ENCODE peak calls at places on chromosomes 5 and 9, in four cellular contexts. P, K, E and T are unnamed samples.

GRCh38 chr9:81305561-81306182 is 383.7 kb downstream of the TLE1 start:
- DNase-seq in P (no peak), K (no peak), E (no peak), T (no peak)

GRCh38 chr5:150224483-150225027 is 34.7 kb downstream of the SLC6A7 start:
- DNase-seq in P (peak), K (no peak), E (no peak), T (peak)

GRCh38 chr9:5442400-5443011 is 4.8 kb upstream of the PLGRKT start:
- DNase-seq in P (peak), K (peak), E (no peak), T (peak)

GRCh38 chr9:134664446-134664845 is 22.8 kb downstream of the COL5A1 start:
- DNase-seq in P (no peak), K (no peak), E (no peak), T (no peak)

GRCh38 chr9:73125651-73126050 is 26.0 kb upstream of the ANXA1 start:
- DNase-seq in P (peak), K (no peak), E (no peak), T (no peak)

GRCh38 chr5:144822544-144822943 is 651.9 kb downstream of the KCTD16 start:
- DNase-seq in P (no peak), K (no peak), E (no peak), T (no peak)

GRCh38 chr5:33195431-33196128 is 245.2 kb upstream of the TARS1 start:
- DNase-seq in P (peak), K (no peak), E (no peak), T (no peak)

GRCh38 chr5:147857302-147858129 is 21.0 kb upstream of the SCGB3A2 start:
- DNase-seq in P (peak), K (peak), E (peak), T (no peak)

GRCh38 chr5:59557572-59557971 is 336.0 kb downstream of the PDE4D start:
- DNase-seq in P (no peak), K (no peak), E (no peak), T (peak)

GRCh38 chr5:58383459-58383858 is 76.4 kb downstream of the PLK2 start:
- DNase-seq in P (peak), K (no peak), E (no peak), T (no peak)

GRCh38 chr5:172748341-172748843 is 22.6 kb downstream of the DUSP1 start:
- DNase-seq in P (no peak), K (no peak), E (no peak), T (no peak)

GRCh38 chr9:137646341-137646740 is 27.5 kb downstream of the EHMT1 start:
- DNase-seq in P (no peak), K (no peak), E (no peak), T (no peak)

GRCh38 chr5:19555436-19555835 is 432.6 kb downstream of the CDH18 start:
- DNase-seq in P (no peak), K (no peak), E (no peak), T (no peak)

GRCh38 chr9:89538874-89539273 is 41.0 kb upstream of the SEMA4D start:
- DNase-seq in P (no peak), K (no peak), E (no peak), T (no peak)

GRCh38 chr5:61363715-61364114 is 31.7 kb downstream of the ZSWIM6 start:
- DNase-seq in P (no peak), K (no peak), E (no peak), T (no peak)

GRCh38 chr9:119370816-119371215 is 1.6 kb upstream of the BRINP1 start:
- DNase-seq in P (peak), K (peak), E (no peak), T (peak)

GRCh38 chr9:86794356-86795046 is 152.8 kb downstream of the GAS1 start:
- DNase-seq in P (peak), K (no peak), E (no peak), T (no peak)

GRCh38 chr5:171938358-171938757 is 68.1 kb downstream of the FBXW11 start:
- DNase-seq in P (no peak), K (no peak), E (no peak), T (no peak)

GRCh38 chr5:145981612-145982571 is 45.5 kb downstream of the SH3RF2 start:
- DNase-seq in P (no peak), K (peak), E (no peak), T (no peak)

GRCh38 chr9:82670726-82671125 is 392.2 kb downstream of the RASEF start:
- DNase-seq in P (no peak), K (no peak), E (no peak), T (no peak)

GRCh38 chr9:28770827-28771226 is 1197.5 kb upstream of the C9orf72 start:
- DNase-seq in P (no peak), K (no peak), E (no peak), T (no peak)

GRCh38 chr9:109771084-109771483 is 8.9 kb upstream of the PALM2AKAP2 start:
- DNase-seq in P (peak), K (no peak), E (no peak), T (no peak)

GRCh38 chr5:55921617-55922016 is 70.5 kb downstream of the IL31RA start:
- DNase-seq in P (no peak), K (peak), E (no peak), T (no peak)

GRCh38 chr9:27276182-27277030 is 20.5 kb downstream of the EQTN start:
- DNase-seq in P (peak), K (peak), E (no peak), T (no peak)

GRCh38 chr5:65830856-65831255 is 95.5 kb upstream of the ERBIN start:
- DNase-seq in P (no peak), K (no peak), E (no peak), T (no peak)

GRCh38 chr9:107755267-107755666 is 265.7 kb upstream of the KLF4 start:
- DNase-seq in P (peak), K (peak), E (no peak), T (no peak)

GRCh38 chr5:109825450-109825849 is 135.7 kb downstream of the MAN2A1 start:
- DNase-seq in P (no peak), K (no peak), E (no peak), T (peak)

GRCh38 chr9:125156551-125156950 is 13.2 kb upstream of the SCAI start:
- DNase-seq in P (no peak), K (no peak), E (no peak), T (no peak)

GRCh38 chr9:21836437-21837161 is 34.2 kb downstream of the MTAP start:
- DNase-seq in P (peak), K (no peak), E (no peak), T (peak)

GRCh38 chr5:35781181-35781580 is 75.5 kb upstream of the IL7R start:
- DNase-seq in P (no peak), K (no peak), E (no peak), T (peak)

GRCh38 chr5:181203093-181203711 is 1.8 kb downstream of the TRIM7 start:
- DNase-seq in P (peak), K (no peak), E (no peak), T (peak)

GRCh38 chr9:135989722-135990467 is 28.7 kb upstream of the UBAC1 start:
- DNase-seq in P (no peak), K (peak), E (peak), T (peak)

GRCh38 chr5:158414780-158415179 is 555.8 kb upstream of the CLINT1 start:
- DNase-seq in P (peak), K (no peak), E (no peak), T (no peak)

GRCh38 chr5:94893404-94894145 is 275.1 kb downstream of the SLF1 start:
- DNase-seq in P (peak), K (no peak), E (no peak), T (no peak)

GRCh38 chr9:116480700-116481099 is 206.4 kb upstream of the TRIM32 start:
- DNase-seq in P (no peak), K (no peak), E (no peak), T (no peak)

GRCh38 chr9:132411091-132411508 is 1.1 kb downstream of the CFAP77 start:
- DNase-seq in P (peak), K (peak), E (no peak), T (no peak)
- H3K4me3 ChIP-seq in P (no peak), K (no peak), E (no peak), T (no peak)

GRCh38 chr9:115118471-115119156 is 657 bp upstream of the TNC start:
- DNase-seq in P (peak), K (peak), E (peak), T (peak)

GRCh38 chr9:115115924-115116323 is 2.0 kb downstream of the TNC start:
- DNase-seq in P (peak), K (no peak), E (no peak), T (peak)

GRCh38 chr9:115115117-115115880 is 2.7 kb downstream of the TNC start:
- DNase-seq in P (peak), K (no peak), E (no peak), T (no peak)

GRCh38 chr9:115116620-115117284 is 1.2 kb downstream of the TNC start:
- DNase-seq in P (no peak), K (peak), E (no peak), T (no peak)

DNA sequence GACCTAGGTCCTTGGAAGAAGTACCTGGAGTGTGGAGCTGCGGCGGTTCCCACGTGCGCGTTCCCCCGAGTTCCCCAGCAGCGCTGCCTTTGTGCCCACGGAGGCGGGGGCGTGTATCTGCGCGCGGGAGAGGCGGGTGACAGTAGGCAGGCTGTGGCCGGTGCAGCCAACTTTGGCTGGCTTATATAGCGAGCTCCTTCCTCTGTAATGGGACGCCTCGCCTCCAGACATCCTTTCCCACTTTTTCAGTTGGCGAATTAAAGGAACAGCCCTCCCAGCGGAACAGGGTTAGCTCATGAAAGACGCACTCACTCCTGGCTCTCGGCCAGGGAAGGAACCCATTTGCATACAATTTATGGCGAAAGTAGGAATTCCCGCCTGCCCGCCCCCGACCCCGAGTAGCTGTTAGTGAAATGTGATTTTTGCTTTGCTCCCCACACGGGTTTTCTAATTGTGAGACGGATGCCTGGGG is at the start of gene TNC:
- DNase-seq in P (peak), K (peak), E (peak), T (peak)
- H3K27ac ChIP-seq in P (peak), K (peak), E (no peak), T (peak)

DNA sequence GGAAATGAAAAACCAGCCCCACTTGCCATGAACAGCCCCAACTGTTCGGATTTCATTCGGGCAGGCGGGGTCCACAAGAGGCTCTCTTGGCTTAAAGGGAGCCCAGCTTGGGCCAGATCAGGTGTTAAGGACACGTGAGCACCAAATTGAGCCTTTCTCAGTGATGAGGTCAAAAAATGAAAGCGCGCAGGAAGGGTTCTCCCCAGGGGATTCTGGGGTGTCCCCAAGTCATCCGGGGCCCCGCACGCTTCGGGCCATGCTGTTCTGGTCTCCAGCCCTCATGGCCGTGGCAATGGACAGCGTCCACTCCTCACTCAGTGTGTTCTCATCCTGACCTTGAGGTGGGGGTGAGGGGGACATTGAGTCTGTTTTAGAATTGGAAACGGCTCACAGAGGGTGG is 10.9 kb downstream of the AK1 start:
- DNase-seq in P (no peak), K (no peak), E (no peak), T (peak)
- H3K4me3 ChIP-seq in P (no peak), K (no peak), E (no peak), T (no peak)

GRCh38 chr9:99018653-99019052 is 74.9 kb downstream of the COL15A1 start:
- DNase-seq in P (no peak), K (no peak), E (no peak), T (no peak)

GRCh38 chr9:99021512-99021911 is 77.8 kb downstream of the COL15A1 start:
- DNase-seq in P (no peak), K (no peak), E (no peak), T (peak)

GRCh38 chr9:99020786-99021436 is 77.2 kb downstream of the COL15A1 start:
- DNase-seq in P (no peak), K (no peak), E (no peak), T (peak)

GRCh38 chr9:99016681-99017387 is 73.1 kb downstream of the COL15A1 start:
- DNase-seq in P (no peak), K (no peak), E (no peak), T (peak)

DNA sequence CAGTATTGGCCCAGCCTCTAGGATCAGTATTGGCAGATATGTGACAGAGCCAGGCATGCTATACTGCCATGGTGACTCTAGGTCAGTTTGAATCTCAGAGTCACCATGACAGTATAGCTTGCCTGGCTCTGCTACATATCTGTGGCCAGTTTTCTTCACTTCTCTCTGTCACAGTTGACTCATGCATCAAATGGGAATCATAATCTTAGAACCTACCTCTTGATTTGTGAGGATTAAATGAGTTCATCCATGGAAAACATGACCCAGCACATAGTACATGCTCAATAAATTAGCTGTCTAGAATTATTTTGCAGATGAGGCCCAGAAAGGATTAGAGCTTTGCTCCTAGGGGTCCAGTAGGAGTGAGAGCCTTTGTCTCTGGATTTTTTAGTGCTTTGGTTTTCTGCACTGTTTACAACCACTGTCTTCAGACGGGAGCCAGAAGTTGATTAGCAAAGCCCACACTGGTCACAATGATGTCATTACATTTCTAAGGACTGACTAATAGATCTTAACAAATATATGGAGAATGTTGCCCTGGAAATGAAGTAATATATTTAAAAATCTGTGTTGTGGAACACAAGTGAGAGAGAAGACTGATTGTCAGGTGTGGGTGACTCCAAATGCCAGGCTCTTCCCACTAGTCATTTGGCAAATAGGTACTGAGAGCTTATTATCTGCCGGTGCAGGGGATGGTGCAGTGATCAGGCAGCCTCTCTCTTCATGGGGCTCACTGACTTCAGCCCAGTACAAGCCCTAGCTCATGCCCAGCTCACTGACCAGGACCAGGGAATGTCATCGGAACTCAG is 76.0 kb downstream of the COL15A1 start:
- DNase-seq in P (peak), K (no peak), E (no peak), T (peak)
- H3K27ac ChIP-seq in P (peak), K (no peak), E (no peak), T (peak)

GRCh38 chr5:84384604-84385575 is at the start of gene EDIL3:
- DNase-seq in P (peak), K (no peak), E (peak), T (peak)

GRCh38 chr5:84383296-84383815 is 1.3 kb downstream of the EDIL3 start:
- DNase-seq in P (peak), K (no peak), E (no peak), T (peak)

GRCh38 chr5:84382363-84383295 is 2.1 kb downstream of the EDIL3 start:
- DNase-seq in P (peak), K (peak), E (peak), T (peak)

GRCh38 chr5:84385705-84386104 is 1.0 kb upstream of the EDIL3 start:
- DNase-seq in P (no peak), K (no peak), E (no peak), T (no peak)

DNA sequence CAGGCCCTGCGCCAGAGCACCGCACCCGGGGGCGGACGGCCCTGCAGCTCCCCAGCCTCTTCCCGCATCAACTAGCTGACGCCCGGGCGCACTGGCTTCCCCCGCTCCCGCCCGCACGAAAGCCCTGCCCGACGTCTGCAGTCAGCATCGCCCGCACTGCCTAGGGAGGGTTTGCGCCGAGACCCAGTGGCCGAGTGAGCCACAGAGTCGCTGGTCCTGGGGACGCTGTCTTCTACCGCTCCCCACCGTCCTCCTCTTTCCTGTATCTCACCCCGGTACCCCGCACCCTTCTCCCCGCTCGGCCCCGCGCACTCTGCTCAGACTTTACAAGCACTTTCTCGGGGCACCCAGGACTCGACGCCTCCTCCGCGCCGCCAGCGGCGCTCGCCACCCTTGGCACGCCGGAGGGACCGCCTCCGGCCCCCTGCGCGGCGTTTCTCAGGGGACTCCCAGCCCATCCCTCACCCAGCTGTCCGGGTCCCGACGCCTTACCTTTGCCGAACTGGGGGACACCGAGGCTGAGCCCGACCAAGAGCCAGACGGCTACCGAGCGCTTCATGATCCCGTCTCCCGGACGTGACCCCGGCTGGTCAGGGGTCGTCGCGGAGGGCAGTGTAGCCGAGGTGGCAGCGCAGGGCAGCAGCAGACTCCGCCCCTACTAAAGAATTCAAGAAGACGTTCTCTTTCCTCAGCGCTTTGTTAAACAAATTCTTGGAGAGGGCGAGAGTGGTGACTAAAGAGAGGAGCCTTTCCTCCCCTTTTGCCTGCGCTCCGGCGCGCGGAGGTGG is 670 bp downstream of the EDIL3 start:
- DNase-seq in P (peak), K (no peak), E (peak), T (peak)
- H3K4me3 ChIP-seq in P (peak), K (peak), E (peak), T (peak)

DNA sequence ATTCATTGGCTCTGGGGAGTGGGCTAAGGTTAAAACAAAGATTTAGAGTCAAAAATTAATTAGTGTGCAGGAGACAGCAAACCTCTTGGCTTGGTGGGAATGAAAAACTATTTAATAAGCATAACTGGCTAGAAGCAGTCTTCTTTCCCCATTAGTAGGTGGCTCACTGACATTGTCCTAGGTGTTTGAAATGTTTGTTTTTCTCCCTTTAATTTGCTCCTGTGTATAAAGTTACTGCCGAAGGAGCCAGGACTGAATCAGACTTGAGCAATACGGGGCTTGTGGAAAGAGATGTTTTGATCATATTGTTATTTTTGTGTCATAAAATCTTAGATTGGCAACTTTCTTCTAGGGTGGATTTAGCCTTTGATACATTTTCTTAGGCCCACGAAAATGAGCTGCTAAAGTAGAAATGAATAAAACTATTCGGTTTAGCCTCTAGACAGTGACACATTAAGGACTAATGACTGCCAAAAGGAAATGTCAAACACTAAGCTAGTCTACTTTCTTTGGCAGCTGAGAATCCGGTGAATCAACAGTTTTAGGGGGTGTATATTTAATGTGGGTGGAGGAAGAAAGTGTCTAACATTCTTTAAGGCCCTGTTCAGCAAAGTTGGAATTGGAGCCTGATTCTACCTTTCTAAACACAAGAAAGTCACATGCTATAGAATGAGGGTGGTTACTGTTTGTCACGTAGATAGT is 30.2 kb downstream of the LRRTM2 start:
- DNase-seq in P (peak), K (peak), E (no peak), T (peak)
- H3K27ac ChIP-seq in P (peak), K (peak), E (no peak), T (peak)

GRCh38 chr5:81848368-81848767 is 97.5 kb upstream of the SSBP2 start:
- DNase-seq in P (no peak), K (no peak), E (no peak), T (no peak)
- H3K4me3 ChIP-seq in P (no peak), K (no peak), E (no peak), T (no peak)

GRCh38 chr5:111535879-111536549 is 23.7 kb upstream of the STARD4 start:
- DNase-seq in P (no peak), K (no peak), E (no peak), T (no peak)

GRCh38 chr5:111532873-111533272 is 20.5 kb upstream of the STARD4 start:
- DNase-seq in P (peak), K (no peak), E (no peak), T (peak)

GRCh38 chr5:111530298-111530740 is 18.0 kb upstream of the STARD4 start:
- DNase-seq in P (peak), K (no peak), E (peak), T (peak)
- H3K27ac ChIP-seq in P (peak), K (no peak), E (no peak), T (peak)

GRCh38 chr9:83701769-83702168 is 6.0 kb downstream of the UBQLN1 start:
- DNase-seq in P (peak), K (no peak), E (no peak), T (no peak)
- H3K4me3 ChIP-seq in P (peak), K (no peak), E (no peak), T (peak)